ENCODE peak calls at places on chromosomes 3 and 15, in six cellular contexts. One of them, this sample, is unnamed.

GRCh38 chr15:60814062-60814461 is 335.1 kb upstream of the ICE2 start:
- DNase-seq in AG04450: no peak
- DNase-seq in H9: no peak
- DNase-seq in HCT116: no peak
- DNase-seq in astrocyte of the spinal cord: no peak
- DNase-seq in retinal pigment epithelial cell: no peak
- DNase-seq in this sample: no peak

GRCh38 chr3:104044002-104044401 is 1322.7 kb upstream of the ALCAM start:
- DNase-seq in AG04450: no peak
- DNase-seq in H9: no peak
- DNase-seq in HCT116: no peak
- DNase-seq in astrocyte of the spinal cord: peak
- DNase-seq in retinal pigment epithelial cell: no peak
- DNase-seq in this sample: no peak

GRCh38 chr3:37739579-37740290 is 121.9 kb upstream of the CTDSPL start:
- DNase-seq in AG04450: no peak
- DNase-seq in H9: no peak
- DNase-seq in HCT116: no peak
- DNase-seq in astrocyte of the spinal cord: no peak
- DNase-seq in retinal pigment epithelial cell: no peak
- DNase-seq in this sample: peak

GRCh38 chr3:167958141-167958540 is 137.6 kb downstream of the GOLIM4 start:
- DNase-seq in AG04450: no peak
- DNase-seq in H9: no peak
- DNase-seq in HCT116: no peak
- DNase-seq in astrocyte of the spinal cord: no peak
- DNase-seq in retinal pigment epithelial cell: no peak
- DNase-seq in this sample: no peak

GRCh38 chr15:100786901-100787566 is 92.6 kb upstream of the ALDH1A3 start:
- DNase-seq in AG04450: no peak
- DNase-seq in H9: no peak
- DNase-seq in HCT116: no peak
- DNase-seq in astrocyte of the spinal cord: no peak
- DNase-seq in retinal pigment epithelial cell: no peak
- DNase-seq in this sample: peak

GRCh38 chr3:132641837-132642538 is 17.6 kb downstream of the ACAD11 start:
- DNase-seq in AG04450: no peak
- DNase-seq in H9: no peak
- DNase-seq in HCT116: peak
- DNase-seq in astrocyte of the spinal cord: peak
- DNase-seq in retinal pigment epithelial cell: no peak
- DNase-seq in this sample: no peak

GRCh38 chr3:58260733-58261132 is 23.1 kb downstream of the ABHD6 start:
- DNase-seq in AG04450: no peak
- DNase-seq in H9: no peak
- DNase-seq in HCT116: no peak
- DNase-seq in astrocyte of the spinal cord: peak
- DNase-seq in retinal pigment epithelial cell: no peak
- DNase-seq in this sample: no peak

GRCh38 chr15:64828985-64829384 is 3.5 kb upstream of the PIF1 start:
- DNase-seq in AG04450: no peak
- DNase-seq in H9: no peak
- DNase-seq in HCT116: peak
- DNase-seq in astrocyte of the spinal cord: no peak
- DNase-seq in retinal pigment epithelial cell: no peak
- DNase-seq in this sample: no peak

GRCh38 chr3:190116551-190117067 is 4.1 kb downstream of the P3H2 start:
- DNase-seq in AG04450: no peak
- DNase-seq in H9: no peak
- DNase-seq in HCT116: no peak
- DNase-seq in astrocyte of the spinal cord: no peak
- DNase-seq in retinal pigment epithelial cell: no peak
- DNase-seq in this sample: no peak

GRCh38 chr3:115164374-115165221 is 17.5 kb upstream of the ZBTB20 start:
- DNase-seq in AG04450: no peak
- DNase-seq in H9: no peak
- DNase-seq in HCT116: no peak
- DNase-seq in astrocyte of the spinal cord: peak
- DNase-seq in retinal pigment epithelial cell: no peak
- DNase-seq in this sample: no peak

GRCh38 chr3:64267774-64268604 is 42.7 kb upstream of the PRICKLE2 start:
- DNase-seq in AG04450: peak
- DNase-seq in H9: peak
- DNase-seq in HCT116: no peak
- DNase-seq in astrocyte of the spinal cord: peak
- DNase-seq in retinal pigment epithelial cell: no peak
- DNase-seq in this sample: no peak

GRCh38 chr3:66971891-66972551 is 26.1 kb upstream of the KBTBD8 start:
- DNase-seq in AG04450: peak
- DNase-seq in H9: peak
- DNase-seq in HCT116: peak
- DNase-seq in astrocyte of the spinal cord: peak
- DNase-seq in retinal pigment epithelial cell: no peak
- DNase-seq in this sample: peak

GRCh38 chr3:116947809-116948208 is 238.2 kb downstream of the TUSC7 start:
- DNase-seq in AG04450: no peak
- DNase-seq in H9: no peak
- DNase-seq in HCT116: no peak
- DNase-seq in astrocyte of the spinal cord: no peak
- DNase-seq in retinal pigment epithelial cell: no peak
- DNase-seq in this sample: no peak

GRCh38 chr15:76073554-76073953 is 13.8 kb downstream of the TMEM266 start:
- DNase-seq in AG04450: no peak
- DNase-seq in H9: no peak
- DNase-seq in HCT116: no peak
- DNase-seq in astrocyte of the spinal cord: no peak
- DNase-seq in retinal pigment epithelial cell: no peak
- DNase-seq in this sample: no peak

GRCh38 chr3:39260957-39261356 is 18.9 kb downstream of the CX3CR1 start:
- DNase-seq in AG04450: peak
- DNase-seq in H9: no peak
- DNase-seq in HCT116: peak
- DNase-seq in astrocyte of the spinal cord: peak
- DNase-seq in retinal pigment epithelial cell: peak
- DNase-seq in this sample: peak

GRCh38 chr3:4529901-4530588 is 36.9 kb downstream of the ITPR1 start:
- DNase-seq in AG04450: no peak
- DNase-seq in H9: no peak
- DNase-seq in HCT116: no peak
- DNase-seq in astrocyte of the spinal cord: no peak
- DNase-seq in retinal pigment epithelial cell: no peak
- DNase-seq in this sample: no peak

GRCh38 chr3:58036287-58037032 is 28.2 kb downstream of the FLNB start:
- DNase-seq in AG04450: no peak
- DNase-seq in H9: no peak
- DNase-seq in HCT116: no peak
- DNase-seq in astrocyte of the spinal cord: no peak
- DNase-seq in retinal pigment epithelial cell: no peak
- DNase-seq in this sample: no peak

GRCh38 chr15:23866832-23867231 is 179.7 kb upstream of the NDN start:
- DNase-seq in AG04450: no peak
- DNase-seq in H9: no peak
- DNase-seq in HCT116: no peak
- DNase-seq in astrocyte of the spinal cord: no peak
- DNase-seq in retinal pigment epithelial cell: no peak
- DNase-seq in this sample: no peak

GRCh38 chr3:6354653-6355052 is 506.3 kb upstream of the GRM7 start:
- DNase-seq in AG04450: no peak
- DNase-seq in H9: no peak
- DNase-seq in HCT116: no peak
- DNase-seq in astrocyte of the spinal cord: no peak
- DNase-seq in retinal pigment epithelial cell: no peak
- DNase-seq in this sample: no peak

GRCh38 chr3:36362216-36362615 is 18.1 kb upstream of the STAC start:
- DNase-seq in AG04450: no peak
- DNase-seq in H9: no peak
- DNase-seq in HCT116: no peak
- DNase-seq in astrocyte of the spinal cord: peak
- DNase-seq in retinal pigment epithelial cell: no peak
- DNase-seq in this sample: no peak

DNA sequence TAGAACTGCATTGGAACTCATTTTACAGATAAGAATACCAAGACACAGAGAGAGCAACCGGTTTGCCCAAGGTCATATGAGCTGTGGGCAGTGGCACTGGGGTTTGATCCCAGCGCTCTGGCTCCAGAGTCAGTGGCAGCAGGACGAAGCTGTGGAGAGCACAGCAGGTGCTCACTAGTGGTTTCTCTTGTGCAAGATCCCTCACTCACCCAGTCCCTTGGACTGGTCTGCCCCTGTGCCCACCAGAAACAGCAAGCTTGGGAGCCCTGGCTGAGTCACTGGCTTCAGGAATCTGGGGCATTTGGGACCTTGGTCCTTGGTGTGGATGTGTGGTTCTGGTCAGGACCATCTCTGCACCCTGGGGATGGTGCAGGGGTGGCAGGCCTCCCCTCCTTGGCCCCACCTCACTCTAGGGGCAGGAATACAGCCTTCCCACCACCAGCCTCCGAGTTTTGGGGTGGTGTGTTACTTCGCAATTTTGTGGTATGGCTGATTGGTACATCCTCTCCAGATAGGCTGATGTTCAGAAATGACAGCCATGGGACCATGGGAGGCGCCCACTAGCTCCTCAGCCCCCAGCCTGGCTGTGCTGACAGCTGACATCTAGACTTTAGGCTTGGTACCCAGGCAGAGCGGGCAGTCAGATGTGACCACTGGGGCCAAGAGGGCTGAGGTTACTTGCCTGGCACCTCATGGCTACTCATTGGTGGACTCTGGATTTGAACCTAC is 104.6 kb downstream of the LSM3 start:
- DNase-seq in AG04450: no peak
- DNase-seq in H9: no peak
- DNase-seq in HCT116: no peak
- DNase-seq in astrocyte of the spinal cord: no peak
- DNase-seq in retinal pigment epithelial cell: no peak
- DNase-seq in this sample: no peak
- TF ChIP-seq CTCF in AG04450: no peak
- TF ChIP-seq CTCF in H9: no peak
- TF ChIP-seq CTCF in HCT116: no peak
- TF ChIP-seq CTCF in astrocyte of the spinal cord: no peak
- TF ChIP-seq CTCF in retinal pigment epithelial cell: no peak
- TF ChIP-seq CTCF in this sample: no peak

GRCh38 chr3:142151828-142152227 is 2.5 kb upstream of the TFDP2 start:
- DNase-seq in AG04450: no peak
- DNase-seq in H9: no peak
- DNase-seq in HCT116: no peak
- DNase-seq in astrocyte of the spinal cord: no peak
- DNase-seq in retinal pigment epithelial cell: no peak
- DNase-seq in this sample: no peak
- TF ChIP-seq CTCF in AG04450: no peak
- TF ChIP-seq CTCF in H9: no peak
- TF ChIP-seq CTCF in HCT116: no peak
- TF ChIP-seq CTCF in astrocyte of the spinal cord: no peak
- TF ChIP-seq CTCF in retinal pigment epithelial cell: no peak
- TF ChIP-seq CTCF in this sample: no peak

GRCh38 chr3:16866447-16867025 is 18.2 kb upstream of the PLCL2 start:
- DNase-seq in AG04450: no peak
- DNase-seq in H9: no peak
- DNase-seq in HCT116: no peak
- DNase-seq in astrocyte of the spinal cord: peak
- DNase-seq in retinal pigment epithelial cell: no peak
- DNase-seq in this sample: no peak
- TF ChIP-seq CTCF in AG04450: no peak
- TF ChIP-seq CTCF in H9: no peak
- TF ChIP-seq CTCF in HCT116: no peak
- TF ChIP-seq CTCF in astrocyte of the spinal cord: no peak
- TF ChIP-seq CTCF in retinal pigment epithelial cell: no peak
- TF ChIP-seq CTCF in this sample: no peak

GRCh38 chr3:43689766-43690399 is 855 bp upstream of the ABHD5 start:
- DNase-seq in AG04450: no peak
- DNase-seq in H9: no peak
- DNase-seq in HCT116: no peak
- DNase-seq in astrocyte of the spinal cord: no peak
- DNase-seq in retinal pigment epithelial cell: no peak
- DNase-seq in this sample: no peak

GRCh38 chr3:43691120-43692002 is 623 bp downstream of the ABHD5 start:
- DNase-seq in AG04450: no peak
- DNase-seq in H9: peak
- DNase-seq in HCT116: peak
- DNase-seq in astrocyte of the spinal cord: peak
- DNase-seq in retinal pigment epithelial cell: no peak
- DNase-seq in this sample: peak

GRCh38 chr3:43692085-43692484 is 1.3 kb downstream of the ABHD5 start:
- DNase-seq in AG04450: no peak
- DNase-seq in H9: no peak
- DNase-seq in HCT116: no peak
- DNase-seq in astrocyte of the spinal cord: no peak
- DNase-seq in retinal pigment epithelial cell: no peak
- DNase-seq in this sample: no peak

GRCh38 chr3:43689166-43689565 is 1.6 kb upstream of the ABHD5 start:
- DNase-seq in AG04450: no peak
- DNase-seq in H9: no peak
- DNase-seq in HCT116: no peak
- DNase-seq in astrocyte of the spinal cord: no peak
- DNase-seq in retinal pigment epithelial cell: no peak
- DNase-seq in this sample: no peak

DNA sequence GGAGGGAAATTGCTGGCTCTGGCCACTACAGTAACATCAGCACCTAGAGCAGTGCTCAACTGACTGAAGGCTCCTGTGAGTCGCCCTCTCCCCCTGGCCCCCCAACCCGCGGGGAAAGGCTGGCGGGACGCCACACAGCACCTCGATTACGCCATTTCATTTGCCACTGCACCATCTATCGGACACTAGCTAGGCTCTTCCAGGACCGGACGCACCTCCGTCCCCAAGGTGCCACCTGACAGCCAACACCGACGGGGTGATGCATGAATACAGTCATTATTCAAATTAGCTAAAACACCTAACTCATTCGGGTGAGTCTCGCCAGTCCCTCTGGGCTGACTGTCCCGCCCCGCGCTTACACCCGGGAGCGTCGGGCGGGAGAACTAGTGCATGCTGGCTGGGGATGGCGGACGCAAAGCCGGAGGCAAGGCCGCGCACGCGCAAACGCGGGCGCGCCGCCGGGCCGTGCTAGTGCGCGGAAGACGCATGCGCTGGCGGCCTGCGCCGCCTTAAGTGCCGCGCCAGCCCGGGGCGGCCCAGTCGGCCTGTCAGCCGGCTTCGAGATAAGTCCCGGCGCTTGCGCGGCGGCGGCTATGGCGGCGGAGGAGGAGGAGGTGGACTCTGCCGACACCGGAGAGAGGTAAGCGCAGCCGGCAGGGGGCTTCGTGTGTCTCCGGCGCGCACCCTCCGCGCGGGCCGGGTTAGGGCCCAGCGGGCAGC is at the start of gene ABHD5:
- DNase-seq in AG04450: peak
- DNase-seq in H9: peak
- DNase-seq in HCT116: peak
- DNase-seq in astrocyte of the spinal cord: peak
- DNase-seq in retinal pigment epithelial cell: peak
- DNase-seq in this sample: peak
- TF ChIP-seq CTCF in AG04450: peak
- TF ChIP-seq CTCF in H9: peak
- TF ChIP-seq CTCF in HCT116: no peak
- TF ChIP-seq CTCF in astrocyte of the spinal cord: peak
- TF ChIP-seq CTCF in retinal pigment epithelial cell: peak
- TF ChIP-seq CTCF in this sample: peak

DNA sequence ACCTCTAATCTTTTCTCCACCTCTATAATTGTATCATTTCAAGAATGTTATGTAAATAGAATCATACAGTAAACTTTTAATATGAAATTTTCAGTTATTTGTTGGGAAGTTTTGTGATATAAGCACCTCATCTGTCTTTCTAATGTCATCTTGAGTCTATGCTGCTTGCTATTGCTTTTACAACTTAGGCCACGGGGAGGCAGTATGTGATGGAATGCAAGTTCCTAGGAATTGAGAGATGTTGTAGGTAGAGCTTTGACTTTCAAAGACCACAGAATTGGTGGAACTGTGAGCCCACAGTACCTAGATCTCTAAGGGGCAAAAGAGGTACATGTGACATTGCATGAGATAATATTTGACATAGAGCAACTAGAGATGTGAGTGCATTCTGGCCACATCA is 328.3 kb downstream of the MFSD1 start:
- DNase-seq in AG04450: no peak
- DNase-seq in H9: peak
- DNase-seq in HCT116: peak
- DNase-seq in astrocyte of the spinal cord: no peak
- DNase-seq in retinal pigment epithelial cell: no peak
- DNase-seq in this sample: no peak
- TF ChIP-seq CTCF in AG04450: peak
- TF ChIP-seq CTCF in H9: peak
- TF ChIP-seq CTCF in HCT116: peak
- TF ChIP-seq CTCF in astrocyte of the spinal cord: peak
- TF ChIP-seq CTCF in retinal pigment epithelial cell: peak
- TF ChIP-seq CTCF in this sample: peak

This sample was measured in osteocyte.